ENCODE peak calls at places on chromosomes 13 and 19, in nine cellular contexts. X is GM23248, A is breast epithelium, B is adrenal gland, K is heart left ventricle, C is neural progenitor cell, S is PC-9, T is IMR-90, M is heart right ventricle. U is an unnamed sample.

GRCh38 chr19:56111601-56112312 is 9.3 kb downstream of the ZNF787 start:
- DNase-seq in C (peak; percentile 37), T (no peak), M (peak; percentile 48), S (peak; percentile 32), B (peak; percentile 57), K (no peak), X (no peak), A (no peak), U (peak; percentile 94)

GRCh38 chr19:4889034-4889825 is 13.5 kb downstream of the ARRDC5 start:
- DNase-seq in S (peak; percentile 52), X (peak; percentile 95), T (peak; percentile 83), B (no peak), M (no peak), C (no peak), K (no peak), A (no peak), U (no peak)

GRCh38 chr19:46748325-46749109 is 2.3 kb upstream of the STRN4 start:
- DNase-seq in B (peak; percentile 69), C (peak; percentile 87), T (peak; percentile 56), S (peak; percentile 47), A (no peak), K (no peak), X (peak; percentile 73), M (peak; percentile 64), U (peak; percentile 89)

GRCh38 chr19:12786149-12786870 is 5.0 kb upstream of the JUNB start:
- DNase-seq in C (no peak), X (no peak), T (no peak), B (peak; percentile 55), A (peak; percentile 87), M (peak; percentile 72), S (peak; percentile 94), K (peak; percentile 87), U (peak; percentile 92)

GRCh38 chr19:29259153-29259552 is 46.2 kb upstream of the UQCRFS1 start:
- DNase-seq in B (no peak), C (peak; percentile 20), K (no peak), S (no peak), A (no peak), T (no peak), M (no peak), X (no peak), U (no peak)

GRCh38 chr19:41111750-41112295 is 2.4 kb upstream of the CYP2F1 start:
- DNase-seq in T (no peak), X (no peak), A (no peak), B (no peak), C (no peak), S (no peak), K (no peak), M (no peak), U (no peak)

GRCh38 chr13:111508164-111508870 is 187.9 kb downstream of the TEX29 start:
- DNase-seq in M (no peak), X (no peak), B (no peak), S (peak; percentile 29), A (no peak), C (no peak), T (no peak), K (no peak), U (no peak)

GRCh38 chr13:28093871-28094270 is 6.5 kb downstream of the FLT3 start:
- DNase-seq in A (no peak), K (no peak), X (no peak), S (no peak), C (no peak), M (no peak), T (no peak), B (no peak), U (no peak)

GRCh38 chr19:16045893-16046292 is 30.4 kb upstream of the TPM4 start:
- DNase-seq in S (no peak), K (no peak), B (no peak), T (no peak), C (no peak), M (no peak), A (no peak), X (no peak), U (no peak)

GRCh38 chr13:97659602-97660001 is 225.6 kb downstream of the RAP2A start:
- DNase-seq in T (peak; percentile 21), X (peak; percentile 3), K (no peak), S (no peak), B (peak; percentile 23), A (no peak), M (peak; percentile 6), C (peak; percentile 65), U (no peak)

GRCh38 chr13:63693696-63694095 is 2278.0 kb upstream of the PCDH20 start:
- DNase-seq in S (no peak), B (no peak), M (no peak), X (no peak), A (no peak), K (no peak), C (no peak), T (no peak), U (peak; percentile 71)

GRCh38 chr13:113545931-113546516 is 38.5 kb upstream of the TFDP1 start:
- DNase-seq in C (no peak), K (peak; percentile 60), T (no peak), M (no peak), S (no peak), X (no peak), A (peak; percentile 45), B (no peak), U (peak; percentile 74)

GRCh38 chr13:23828086-23828485 is 61.1 kb downstream of the MIPEP start:
- DNase-seq in S (no peak), C (no peak), M (no peak), A (no peak), B (no peak), K (no peak), X (no peak), T (no peak), U (no peak)

GRCh38 chr19:27673986-27674385 is 1539.0 kb downstream of the UQCRFS1 start:
- DNase-seq in A (no peak), T (no peak), X (no peak), C (no peak), K (no peak), B (no peak), S (no peak), M (no peak), U (no peak)

GRCh38 chr13:87893982-87894527 is 222.9 kb downstream of the SLITRK5 start:
- DNase-seq in A (no peak), K (no peak), X (no peak), T (no peak), B (no peak), C (no peak), S (no peak), M (no peak), U (no peak)

GRCh38 chr13:72920097-72920496 is 138.2 kb downstream of the PIBF1 start:
- DNase-seq in B (no peak), T (peak; percentile 11), S (no peak), X (peak; percentile 42), K (no peak), M (peak; percentile 53), C (no peak), A (no peak), U (no peak)

DNA sequence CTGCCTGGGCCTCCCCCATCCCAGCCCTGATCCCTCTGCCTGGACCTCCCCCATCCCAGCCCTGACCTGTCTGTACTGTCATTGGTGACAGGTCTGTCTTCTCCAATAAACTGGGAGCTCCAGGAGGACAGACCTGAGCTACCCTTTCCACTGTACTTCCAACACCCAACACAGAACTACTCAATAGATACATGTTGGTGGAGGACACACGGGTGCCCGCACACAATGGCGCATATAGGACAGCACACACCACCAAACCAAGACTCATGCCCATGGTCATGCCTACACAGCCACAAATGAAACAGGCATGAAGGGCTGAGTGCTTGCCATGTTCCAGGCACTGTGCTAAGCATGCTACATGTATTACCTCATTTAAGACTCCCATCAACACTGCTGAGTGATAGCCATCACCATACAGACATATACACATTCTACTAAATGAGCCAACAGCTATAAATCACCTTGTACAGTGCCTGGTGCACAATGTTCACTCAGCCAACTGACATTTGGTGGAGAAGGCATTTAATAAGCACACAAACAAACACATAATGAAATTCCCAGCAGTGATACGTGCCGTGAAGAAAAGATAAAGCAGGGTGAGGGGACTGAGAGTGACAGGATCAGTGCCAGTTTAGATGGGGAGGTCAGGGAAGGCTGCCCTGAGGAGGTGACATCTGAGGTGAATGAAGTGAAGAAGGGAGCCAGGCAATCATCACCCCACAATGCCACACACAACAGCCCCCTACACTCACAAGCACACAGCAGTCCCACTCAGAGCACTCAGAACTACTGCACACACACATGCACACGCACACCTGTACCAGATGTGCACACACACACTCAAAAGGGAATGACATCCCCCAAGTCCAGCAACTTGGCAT is 857 bp downstream of the POU2F2 start:
- DNase-seq in A (no peak), T (no peak), B (no peak), X (no peak), K (no peak), C (no peak), S (no peak), M (no peak), U (no peak)
- H3K4me1 ChIP-seq in A (no peaks in the 10 kb centered on the region), T (peaks cover 14% of the 10 kb centered on the region), B (peaks cover 4% of the 10 kb centered on the region), X (peaks cover 33% of the 10 kb centered on the region), K (peaks cover 64% of the 10 kb centered on the region), C (peaks cover 13% of the 10 kb centered on the region), S (no peaks in the 10 kb centered on the region), M (peaks cover 10% of the 10 kb centered on the region), U (peaks cover 16% of the 10 kb centered on the region)

DNA sequence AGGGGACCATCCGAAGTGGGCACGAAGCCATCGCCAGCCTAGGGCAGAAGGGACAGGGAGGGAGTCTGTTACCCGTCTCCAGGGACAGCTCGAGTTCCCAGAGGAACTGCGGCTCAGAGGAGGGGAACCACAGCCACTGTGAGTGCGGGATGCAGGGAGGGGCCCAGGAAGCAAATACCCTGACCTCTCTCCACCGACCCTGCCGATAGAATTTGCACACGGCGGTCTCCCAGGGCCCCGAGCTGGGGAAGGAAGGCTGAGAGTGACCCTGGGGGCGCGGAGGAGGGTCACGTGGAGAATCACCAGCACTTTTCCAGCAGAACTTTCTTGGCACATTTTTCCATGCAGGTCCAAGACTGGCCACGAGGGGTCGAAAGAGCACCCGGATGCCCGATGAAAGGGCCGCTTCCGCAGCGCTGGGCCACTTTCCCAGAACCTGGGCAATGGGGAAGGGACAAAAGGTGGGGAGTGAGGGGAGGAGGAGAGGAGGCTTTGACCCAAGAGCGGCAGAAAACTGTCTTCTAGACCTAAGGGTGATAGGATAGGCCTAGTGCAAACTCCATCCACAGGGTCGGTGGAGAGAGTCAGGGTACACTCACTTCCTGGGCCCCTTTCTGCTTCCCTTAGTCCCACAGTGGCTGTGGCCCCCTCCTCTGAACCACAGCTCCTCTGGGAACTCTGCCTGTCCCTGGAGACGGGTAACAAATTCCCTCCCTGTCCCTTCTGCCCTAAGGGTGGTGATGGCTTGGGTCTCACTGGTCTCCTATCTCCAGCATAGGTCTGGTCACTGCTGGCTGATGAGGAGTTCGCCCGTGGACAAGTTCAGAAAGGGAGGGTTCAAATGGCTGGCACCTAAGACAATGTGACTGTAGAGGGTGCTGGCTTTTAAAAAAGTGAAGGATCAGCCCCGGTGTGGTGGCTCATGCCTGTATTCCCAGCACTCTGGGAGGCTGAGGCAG is 5.3 kb upstream of the GPR4 start:
- DNase-seq in B (peak; percentile 84), K (peak; percentile 85), X (peak; percentile 81), C (peak; percentile 89), S (peak; percentile 50), M (peak; percentile 87), T (peak; percentile 59), A (peak; percentile 72), U (peak; percentile 84)
- H3K27ac ChIP-seq in B (no peak overlapping the region), K (peak overlapping the region; percentile 60), X (no peak overlapping the region), C (no peak overlapping the region), S (no peak overlapping the region), M (no peak overlapping the region), T (no peak overlapping the region), A (no peak overlapping the region), U (peak overlapping the region; percentile 43)

GRCh38 chr19:35748106-35749020 is at the start of gene LIN37:
- DNase-seq in K (peak; percentile 99), C (peak; percentile 99), S (peak; percentile 98), M (peak; percentile 99), B (peak; percentile 99), X (peak; percentile 100), T (peak; percentile 99), A (peak; percentile 99), U (peak; percentile 99)
- H3K4me1 ChIP-seq in K (peaks cover 47% of the 10 kb centered on the region), C (no peaks in the 10 kb centered on the region), S (peaks cover 36% of the 10 kb centered on the region), M (peaks cover 33% of the 10 kb centered on the region), B (peaks cover 40% of the 10 kb centered on the region), X (peaks cover 21% of the 10 kb centered on the region), T (peaks cover 3% of the 10 kb centered on the region), A (peaks cover 2% of the 10 kb centered on the region), U (peaks cover 61% of the 10 kb centered on the region)

GRCh38 chr13:101985321-101985720 is 416.5 kb downstream of the FGF14 start:
- DNase-seq in X (peak; percentile 13), B (no peak), K (no peak), T (no peak), C (no peak), A (no peak), M (no peak), S (peak; percentile 25), U (no peak)
- H3K27ac ChIP-seq in X (no peak overlapping the region), B (no peak overlapping the region), K (no peak overlapping the region), T (no peak overlapping the region), C (no peak overlapping the region), A (no peak overlapping the region), M (no peak overlapping the region), S (no peak overlapping the region), U (no peak overlapping the region)

U was measured in spleen.